ENCODE peak calls at places on chromosomes 11 and 22, in six cellular contexts. R is BJ, O is breast epithelium, E is WTC11, F is lower leg skin, S is upper lobe of left lung. V is an unnamed sample.

GRCh38 chr11:112216591-112217105 is 9.6 kb upstream of the PTS start:
- DNase-seq in R (peak), E (no peak), F (no peak), O (no peak), S (no peak), V (no peak)

GRCh38 chr22:46538816-46539163 is 1.4 kb upstream of the CELSR1 start:
- DNase-seq in S (no peak), O (no peak), E (no peak), F (no peak), R (no peak), V (no peak)

GRCh38 chr11:16363709-16364108 is 7.4 kb upstream of the SOX6 start:
- DNase-seq in E (no peak), R (no peak), O (no peak), F (no peak), S (no peak), V (no peak)

GRCh38 chr11:35046606-35047005 is 92.4 kb upstream of the CD44 start:
- DNase-seq in F (no peak), R (no peak), E (no peak), S (no peak), O (no peak), V (no peak)

GRCh38 chr22:24440270-24440717 is 12.9 kb downstream of the ADORA2A start:
- DNase-seq in R (no peak), S (no peak), F (no peak), E (no peak), O (no peak), V (no peak)

GRCh38 chr11:68822546-68822945 is 19.2 kb downstream of the CPT1A start:
- DNase-seq in O (no peak), R (no peak), E (no peak), S (no peak), F (no peak), V (no peak)

GRCh38 chr11:79189604-79190003 is 251.2 kb downstream of the TENM4 start:
- DNase-seq in F (no peak), R (no peak), O (no peak), E (no peak), S (no peak), V (no peak)

GRCh38 chr11:14454861-14455632 is 44.6 kb downstream of the COPB1 start:
- DNase-seq in E (no peak), F (no peak), O (no peak), R (no peak), S (no peak), V (no peak)

GRCh38 chr11:111910637-111911562 is 670 bp downstream of the CRYAB start:
- DNase-seq in E (no peak), O (no peak), R (no peak), S (no peak), F (no peak), V (no peak)

GRCh38 chr11:65432686-65433582 is 10.3 kb downstream of the NEAT1 start:
- DNase-seq in F (no peak), S (no peak), E (no peak), O (no peak), R (no peak), V (no peak)

GRCh38 chr11:82003671-82004148 is 730.0 kb downstream of the FAM181B start:
- DNase-seq in F (no peak), E (no peak), R (no peak), S (no peak), O (no peak), V (no peak)

GRCh38 chr22:30609260-30610185 is 2.5 kb downstream of the TCN2 start:
- DNase-seq in R (peak), O (no peak), F (peak), E (no peak), S (no peak), V (no peak)

GRCh38 chr22:46038516-46039430 is 61.8 kb upstream of the WNT7B start:
- DNase-seq in E (peak), S (no peak), R (no peak), F (no peak), O (peak), V (no peak)

GRCh38 chr11:121365304-121365703 is 72.7 kb downstream of the SC5D start:
- DNase-seq in E (no peak), F (no peak), O (no peak), R (no peak), S (no peak), V (no peak)

GRCh38 chr11:9367551-9367950 is 16.9 kb upstream of the IPO7 start:
- DNase-seq in S (no peak), E (no peak), F (no peak), R (no peak), O (no peak), V (no peak)

GRCh38 chr11:67546852-67547251 is 23.6 kb upstream of the CABP2 start:
- DNase-seq in F (no peak), R (no peak), E (no peak), S (no peak), O (no peak), V (no peak)

GRCh38 chr11:69791266-69791665 is 16.1 kb upstream of the FGF4 start:
- DNase-seq in F (no peak), E (no peak), R (peak), S (no peak), O (no peak), V (no peak)

GRCh38 chr11:108278546-108278945 is 55.7 kb downstream of the ATM start:
- DNase-seq in R (no peak), E (no peak), S (no peak), F (no peak), O (no peak), V (no peak)

GRCh38 chr11:47511927-47512326 is 41.0 kb downstream of the CELF1 start:
- DNase-seq in S (no peak), O (no peak), E (no peak), F (no peak), R (no peak), V (no peak)

GRCh38 chr11:62603771-62604170 is 2.1 kb upstream of the MTA2 start:
- DNase-seq in S (no peak), O (no peak), F (no peak), R (no peak), E (no peak), V (no peak)

GRCh38 chr11:110524227-110524626 is 94.5 kb downstream of the FDX1 start:
- DNase-seq in R (peak), S (no peak), E (no peak), O (no peak), F (no peak), V (no peak)

GRCh38 chr22:40719599-40719998 is 40.3 kb downstream of the MCHR1 start:
- DNase-seq in F (no peak), O (no peak), S (no peak), E (no peak), R (no peak), V (no peak)

GRCh38 chr22:40720538-40721256 is 41.4 kb downstream of the MCHR1 start:
- DNase-seq in R (no peak), E (no peak), O (no peak), S (no peak), F (no peak), V (no peak)

GRCh38 chr22:40721266-40721665 is 42.0 kb downstream of the MCHR1 start:
- DNase-seq in S (no peak), R (no peak), O (no peak), F (no peak), E (no peak), V (peak)

GRCh38 chr22:40727607-40728325 is 48.5 kb downstream of the MCHR1 start:
- DNase-seq in E (no peak), S (no peak), O (no peak), R (no peak), F (no peak), V (no peak)

GRCh38 chr22:40723396-40723933 is 44.2 kb downstream of the MCHR1 start:
- DNase-seq in E (peak), R (no peak), O (no peak), S (no peak), F (no peak), V (no peak)
- TF ChIP-seq CTCF in E (no peak), R (no peak), O (no peak), S (no peak), F (no peak), V (no peak)

GRCh38 chr11:7538466-7539454 is 25.0 kb downstream of the PPFIBP2 start:
- DNase-seq in E (no peak), R (no peak), F (peak), S (no peak), O (no peak), V (no peak)

GRCh38 chr11:7537260-7537659 is 23.5 kb downstream of the PPFIBP2 start:
- DNase-seq in O (no peak), F (no peak), E (no peak), R (no peak), S (no peak), V (no peak)

GRCh38 chr11:7534030-7534378 is 20.2 kb downstream of the PPFIBP2 start:
- DNase-seq in R (no peak), E (no peak), F (no peak), S (no peak), O (no peak), V (no peak)

GRCh38 chr11:7538023-7538422 is 24.2 kb downstream of the PPFIBP2 start:
- DNase-seq in R (no peak), O (no peak), F (peak), E (no peak), S (no peak), V (no peak)

DNA sequence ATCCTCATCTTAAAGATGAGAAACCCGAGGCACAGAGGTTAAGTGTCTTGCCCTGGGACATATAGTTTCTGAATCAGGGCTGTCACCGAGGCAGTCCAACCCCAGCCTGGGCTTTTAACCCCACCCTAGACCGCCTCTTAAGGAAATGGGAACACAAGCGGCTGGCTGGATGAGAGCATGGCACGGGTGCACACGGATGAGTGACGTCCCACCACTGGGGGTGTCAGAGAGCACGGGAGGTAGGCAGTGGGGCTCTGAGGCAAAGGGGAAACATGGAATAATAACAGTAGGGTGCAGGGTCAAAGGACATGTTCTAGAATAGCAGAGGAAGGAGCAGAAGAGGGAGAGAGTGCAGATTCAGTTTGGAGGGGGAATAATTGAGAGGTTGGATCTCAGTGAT is 22.3 kb downstream of the PPFIBP2 start:
- DNase-seq in F (no peak), O (no peak), S (no peak), R (no peak), E (peak), V (peak)
- TF ChIP-seq CTCF in F (no peak), O (no peak), S (no peak), R (no peak), E (peak), V (peak)

GRCh38 chr11:93017821-93018690 is 48.6 kb downstream of the MTNR1B start:
- DNase-seq in R (no peak), E (no peak), O (no peak), S (no peak), F (no peak), V (no peak)
- TF ChIP-seq CTCF in R (no peak), E (no peak), O (no peak), S (no peak), F (no peak), V (no peak)

GRCh38 chr11:841981-842369 is 354 bp downstream of the POLR2L start:
- DNase-seq in S (no peak), F (no peak), O (no peak), E (no peak), R (no peak), V (no peak)

GRCh38 chr11:844693-845644 is 2.3 kb downstream of the TSPAN4 start:
- DNase-seq in E (peak), F (peak), O (peak), R (peak), S (no peak), V (peak)

GRCh38 chr11:842370-843002 is at the start of the genes POLR2L and TSPAN4:
- DNase-seq in E (peak), R (no peak), O (peak), S (peak), F (peak), V (peak)

GRCh38 chr11:843818-844692 is 1.4 kb downstream of the TSPAN4 start:
- DNase-seq in R (peak), E (peak), O (peak), S (peak), F (peak), V (peak)

DNA sequence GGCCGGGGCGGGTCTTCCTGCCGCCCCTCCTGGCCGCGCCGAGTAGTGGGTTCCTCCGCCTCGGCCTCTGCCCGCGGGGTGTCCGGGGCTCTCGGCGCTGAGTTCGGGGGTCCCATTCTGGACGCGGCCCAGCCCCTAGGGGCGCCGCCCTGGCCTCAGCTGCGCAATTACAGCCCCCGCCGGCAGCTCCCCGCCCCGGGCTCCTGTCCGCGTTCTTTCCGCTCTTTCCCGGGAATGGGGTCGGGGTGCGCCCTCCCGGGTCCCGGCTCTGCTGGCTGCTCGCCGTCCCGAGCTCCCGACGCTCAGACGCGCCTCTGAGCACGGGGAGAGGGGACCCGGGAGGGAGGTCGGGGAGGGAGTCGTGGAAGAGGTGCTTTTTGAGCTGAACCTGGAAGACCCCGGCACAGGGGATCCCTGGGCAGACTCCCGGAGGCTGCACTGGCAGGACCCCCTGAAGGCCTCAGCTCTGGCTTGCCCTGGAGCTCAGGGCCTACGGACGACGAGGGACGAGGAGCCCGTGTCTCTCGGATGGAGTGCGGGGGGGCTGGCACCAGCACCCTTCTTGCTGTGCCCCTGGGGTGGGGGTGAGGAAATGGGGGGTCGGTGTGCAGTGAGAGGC is 543 bp downstream of the TSPAN4 start:
- DNase-seq in E (no peak), S (no peak), F (no peak), R (no peak), O (no peak), V (peak)
- TF ChIP-seq CTCF in E (peak), S (no peak), F (no peak), R (no peak), O (no peak), V (no peak)

GRCh38 chr22:49551446-49551845 is 276.2 kb downstream of the BRD1 start:
- DNase-seq in E (no peak), O (peak), S (no peak), R (no peak), F (no peak), V (no peak)

GRCh38 chr22:49549851-49550430 is 277.7 kb downstream of the BRD1 start:
- DNase-seq in E (no peak), O (peak), R (no peak), F (no peak), S (no peak), V (no peak)

GRCh38 chr22:49551897-49552659 is 275.6 kb downstream of the BRD1 start:
- DNase-seq in F (no peak), E (no peak), O (peak), S (no peak), R (no peak), V (no peak)

GRCh38 chr22:49549256-49549655 is 278.4 kb downstream of the BRD1 start:
- DNase-seq in S (no peak), E (no peak), O (no peak), F (no peak), R (no peak), V (no peak)

DNA sequence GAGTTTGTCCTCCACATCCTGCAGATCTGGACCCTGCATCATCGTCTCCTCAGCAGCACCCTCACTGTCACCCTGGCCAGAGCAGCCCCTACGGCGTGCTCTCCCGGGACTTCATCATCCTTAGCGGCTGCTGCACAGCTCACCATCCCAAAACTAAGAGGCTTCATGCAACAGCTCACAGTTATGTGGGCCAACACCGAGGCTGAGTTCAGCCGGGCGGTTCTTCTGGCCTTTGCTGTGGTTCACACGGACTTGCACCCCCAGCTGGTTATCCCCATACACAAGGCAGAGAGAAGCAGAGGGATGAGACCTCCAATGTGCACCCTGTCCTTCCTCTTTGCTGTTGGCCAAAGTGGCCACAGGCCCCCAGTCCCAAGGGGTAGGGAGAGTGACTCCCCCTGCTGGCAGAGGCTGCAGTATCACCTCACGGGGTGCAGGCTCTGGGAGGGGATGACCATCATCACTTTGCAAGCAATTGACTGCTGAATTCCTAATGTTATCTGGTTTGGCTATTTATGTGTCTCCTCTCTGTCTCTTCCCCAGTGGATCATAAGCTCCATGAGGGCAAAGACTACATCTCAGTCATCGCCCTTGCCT is 276.8 kb downstream of the BRD1 start:
- DNase-seq in E (no peak), F (no peak), S (no peak), R (no peak), O (peak), V (no peak)
- TF ChIP-seq CTCF in E (peak), F (no peak), S (no peak), R (no peak), O (no peak), V (no peak)

GRCh38 chr22:22745225-22746060 is 101.0 kb downstream of the GGTLC2 start:
- DNase-seq in E (peak), F (no peak), S (no peak), R (no peak), O (no peak), V (peak)
- TF ChIP-seq CTCF in E (peak), F (no peak), S (peak), R (peak), O (no peak), V (peak)

GRCh38 chr22:38861170-38861874 is 10.7 kb downstream of the CBX6 start:
- DNase-seq in S (no peak), R (no peak), F (no peak), O (no peak), E (no peak), V (no peak)
- TF ChIP-seq CTCF in S (no peak), R (peak), F (no peak), O (no peak), E (no peak), V (no peak)

DNA sequence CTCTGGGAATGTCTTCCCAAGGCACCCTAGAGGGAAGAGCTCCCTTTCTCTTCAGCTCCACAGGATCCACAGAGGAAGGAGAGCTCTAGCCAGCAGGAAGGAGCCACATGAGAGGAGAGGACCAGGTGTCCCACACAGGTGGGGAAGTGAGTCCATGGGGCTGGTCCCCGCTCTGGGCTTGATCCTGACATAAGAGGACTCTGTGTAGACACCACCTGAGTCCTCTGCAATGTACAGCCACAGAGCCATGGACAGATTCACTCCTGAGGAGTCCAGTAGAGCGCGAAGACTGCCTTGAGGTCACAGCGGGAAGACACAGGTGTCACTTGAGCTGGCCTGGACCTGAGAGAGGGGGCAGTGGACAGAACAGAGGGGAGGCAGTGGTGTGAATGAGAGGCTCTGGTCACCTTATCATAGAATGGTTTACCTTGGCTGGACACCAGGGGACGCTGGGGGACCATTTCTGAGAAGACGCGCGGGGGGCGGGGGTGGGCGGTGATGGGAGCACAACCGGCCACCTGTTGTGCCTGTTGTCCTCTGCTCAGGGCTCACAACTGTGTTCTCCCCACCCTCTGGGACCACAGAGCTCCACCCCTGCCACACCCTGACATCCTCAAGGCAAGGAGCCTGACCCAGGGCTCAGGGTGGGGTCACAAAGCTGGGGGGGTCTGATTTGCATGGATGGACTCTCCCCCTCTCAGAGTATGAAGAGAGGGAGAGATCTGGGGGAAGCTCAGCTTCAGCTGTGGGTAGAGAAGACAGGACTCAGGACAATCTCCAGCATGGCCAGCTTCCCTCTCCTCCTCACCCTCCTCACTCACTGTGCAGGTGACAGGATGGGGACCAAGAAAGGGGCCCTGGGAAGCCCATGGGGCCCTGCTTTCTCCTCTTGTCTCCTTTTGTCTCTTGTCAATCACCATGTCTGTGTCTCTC is 128.2 kb downstream of the ZNF280B start:
- DNase-seq in R (no peak), F (no peak), O (no peak), E (peak), S (peak), V (peak)
- TF ChIP-seq CTCF in R (no peak), F (no peak), O (no peak), E (peak), S (no peak), V (peak)

V was measured in nephron progenitor cell.